ENCODE peak calls at places on chromosomes 2 and 18, in ten cellular contexts. D, Z, N, V, F, U, Y, I, O and S are unnamed samples.

GRCh38 chr2:39620067-39620466 is 45.6 kb upstream of the TMEM178A start:
- DNase-seq in D (peak), Z (peak), N (peak), V (peak), F (peak), U (no peak), Y (peak), I (peak), O (peak), S (peak)

GRCh38 chr2:28377984-28378678 is 14.5 kb upstream of the FOSL2 start:
- DNase-seq in D (no peak), Z (no peak), N (no peak), V (no peak), F (peak), U (no peak), Y (no peak), I (no peak), O (no peak), S (no peak)

GRCh38 chr2:136310005-136310495 is 192.1 kb upstream of the CXCR4 start:
- DNase-seq in D (no peak), Z (peak), N (no peak), V (no peak), F (no peak), U (no peak), Y (no peak), I (no peak), O (no peak), S (no peak)

GRCh38 chr2:121191191-121192170 is 93.5 kb downstream of the TFCP2L1 start:
- DNase-seq in D (no peak), Z (no peak), N (no peak), V (no peak), F (no peak), U (no peak), Y (no peak), I (no peak), O (no peak), S (no peak)

GRCh38 chr2:190402986-190403385 is 5.2 kb upstream of the MFSD6 start:
- DNase-seq in D (no peak), Z (no peak), N (no peak), V (no peak), F (no peak), U (no peak), Y (no peak), I (no peak), O (no peak), S (no peak)

GRCh38 chr2:67671464-67672450 is 274.6 kb downstream of the ETAA1 start:
- DNase-seq in D (no peak), Z (no peak), N (no peak), V (no peak), F (no peak), U (no peak), Y (no peak), I (no peak), O (no peak), S (no peak)

GRCh38 chr18:10805587-10806088 is 279.8 kb downstream of the NAPG start:
- DNase-seq in D (no peak), Z (no peak), N (no peak), V (no peak), F (no peak), U (no peak), Y (no peak), I (no peak), O (no peak), S (no peak)

GRCh38 chr2:133503927-133504326 is 64.3 kb downstream of the NCKAP5 start:
- DNase-seq in D (no peak), Z (no peak), N (no peak), V (no peak), F (no peak), U (no peak), Y (no peak), I (no peak), O (no peak), S (no peak)

GRCh38 chr2:20064841-20065240 is 13.4 kb upstream of the LAPTM4A start:
- DNase-seq in D (no peak), Z (no peak), N (no peak), V (no peak), F (no peak), U (no peak), Y (no peak), I (no peak), O (no peak), S (no peak)

GRCh38 chr2:240688563-240688919 is 3.1 kb upstream of the AQP12A start:
- DNase-seq in D (no peak), Z (no peak), N (no peak), V (no peak), F (no peak), U (no peak), Y (no peak), I (no peak), O (no peak), S (no peak)

GRCh38 chr2:50535971-50536759 is 495.8 kb downstream of the NRXN1 start:
- DNase-seq in D (no peak), Z (peak), N (no peak), V (peak), F (peak), U (no peak), Y (no peak), I (peak), O (peak), S (peak)

GRCh38 chr2:208033701-208034502 is 8.6 kb upstream of the PLEKHM3 start:
- DNase-seq in D (no peak), Z (peak), N (peak), V (no peak), F (no peak), U (no peak), Y (no peak), I (peak), O (peak), S (peak)

GRCh38 chr2:74507926-74508520 is 528 bp upstream of the PCGF1 start:
- DNase-seq in D (peak), Z (peak), N (no peak), V (no peak), F (no peak), U (peak), Y (no peak), I (no peak), O (no peak), S (peak)

GRCh38 chr2:127985026-127985734 is 42.7 kb downstream of the SAP130 start:
- DNase-seq in D (no peak), Z (no peak), N (no peak), V (peak), F (no peak), U (no peak), Y (no peak), I (no peak), O (no peak), S (no peak)

GRCh38 chr2:122748552-122749011 is 993.1 kb downstream of the TSN start:
- DNase-seq in D (no peak), Z (peak), N (no peak), V (peak), F (no peak), U (no peak), Y (no peak), I (peak), O (no peak), S (peak)

GRCh38 chr2:100676346-100676745 is 113.6 kb downstream of the PDCL3 start:
- DNase-seq in D (no peak), Z (peak), N (no peak), V (no peak), F (no peak), U (no peak), Y (no peak), I (no peak), O (no peak), S (no peak)